ENCODE peak calls at places on chromosomes 6 and 20, in nine cellular contexts. E is NCI-H2081; I is NB4; L is CD4-positive, alpha-beta T cell; N is body of pancreas; U is naive thymus-derived CD4-positive, alpha-beta T cell; D is HTR-8/SVneo; Q is C1 segment of cervical spinal cord; O is adrenal gland. W is an unnamed sample.
A peak's percentile ranks its signal among the peaks of the same experiment; 100 is the strongest.

GRCh38 chr6:80280258-80281010 is 174.0 kb downstream of the BCKDHB start:
- DNase-seq in E (no peak), I (peak; percentile 6), L (no peak), N (no peak), U (no peak), D (no peak), Q (no peak), O (no peak), W (no peak)

GRCh38 chr6:24205020-24205492 is 79.0 kb downstream of the NRSN1 start:
- DNase-seq in E (peak; percentile 36), I (peak; percentile 51), L (no peak), N (no peak), U (peak; percentile 12), D (peak; percentile 14), Q (no peak), O (peak; percentile 52), W (peak; percentile 29)

GRCh38 chr6:96171112-96171511 is 155.3 kb downstream of the FUT9 start:
- DNase-seq in E (no peak), I (no peak), L (no peak), N (no peak), U (no peak), D (no peak), Q (no peak), O (no peak), W (no peak)

GRCh38 chr6:37021356-37022129 is 16.1 kb downstream of the FGD2 start:
- DNase-seq in E (no peak), I (peak; percentile 74), L (peak; percentile 83), N (no peak), U (peak; percentile 82), D (peak; percentile 41), Q (no peak), O (no peak), W (peak; percentile 31)

GRCh38 chr6:31407699-31408098 is 4.3 kb downstream of the MICA start:
- DNase-seq in E (no peak), I (peak; percentile 79), L (no peak), N (no peak), U (no peak), D (no peak), Q (no peak), O (no peak), W (no peak)

GRCh38 chr6:39239527-39240154 is 10.4 kb upstream of the KCNK5 start:
- DNase-seq in E (no peak), I (no peak), L (no peak), N (no peak), U (no peak), D (no peak), Q (no peak), O (no peak), W (no peak)

GRCh38 chr20:47551841-47552240 is 50.2 kb downstream of the NCOA3 start:
- DNase-seq in E (no peak), I (peak; percentile 20), L (no peak), N (no peak), U (no peak), D (no peak), Q (no peak), O (peak; percentile 78), W (no peak)

GRCh38 chr6:101668496-101668895 is 275.0 kb downstream of the GRIK2 start:
- DNase-seq in E (peak; percentile 74), I (no peak), L (no peak), N (no peak), U (no peak), D (no peak), Q (no peak), O (no peak), W (no peak)

GRCh38 chr6:149806127-149806526 is 56.6 kb downstream of the PCMT1 start:
- DNase-seq in E (no peak), I (peak; percentile 34), L (no peak), N (no peak), U (peak; percentile 6), D (no peak), Q (no peak), O (no peak), W (no peak)

GRCh38 chr6:44270526-44271405 is 516 bp downstream of the TMEM151B start:
- DNase-seq in E (peak; percentile 22), I (no peak), L (no peak), N (no peak), U (no peak), D (no peak), Q (no peak), O (no peak), W (no peak)

GRCh38 chr6:3328145-3328544 is 69.4 kb downstream of the PSMG4 start:
- DNase-seq in E (no peak), I (no peak), L (no peak), N (no peak), U (no peak), D (no peak), Q (no peak), O (no peak), W (no peak)

GRCh38 chr6:81233990-81234389 is 518.5 kb downstream of the TENT5A start:
- DNase-seq in E (no peak), I (no peak), L (no peak), N (no peak), U (no peak), D (no peak), Q (no peak), O (peak; percentile 78), W (no peak)

GRCh38 chr20:49288784-49289696 is 11.2 kb upstream of the ZNFX1 start:
- DNase-seq in E (no peak), I (no peak), L (no peak), N (no peak), U (no peak), D (no peak), Q (no peak), O (peak; percentile 24), W (no peak)

GRCh38 chr20:31849306-31849930 is 4.0 kb upstream of the FOXS1 start:
- DNase-seq in E (peak; percentile 30), I (no peak), L (no peak), N (peak; percentile 64), U (no peak), D (no peak), Q (no peak), O (no peak), W (no peak)

GRCh38 chr6:37429352-37429750 is 3.7 kb upstream of the CMTR1 start:
- DNase-seq in E (no peak), I (peak; percentile 19), L (no peak), N (no peak), U (no peak), D (no peak), Q (no peak), O (no peak), W (no peak)

GRCh38 chr6:119255492-119255891 is 94.1 kb downstream of the MAN1A1 start:
- DNase-seq in E (no peak), I (no peak), L (no peak), N (no peak), U (peak; percentile 15), D (no peak), Q (no peak), O (no peak), W (peak; percentile 45)

GRCh38 chr6:124812067-124812466 is 150.2 kb upstream of the RNF217 start:
- DNase-seq in E (no peak), I (no peak), L (no peak), N (no peak), U (no peak), D (no peak), Q (no peak), O (no peak), W (no peak)

W was measured in naive thymus-derived CD8-positive, alpha-beta T cell.